ENCODE peak calls at places on chromosomes 12 and 14, in seven cellular contexts. D, U, I, H, R, J and L are unnamed samples. For H3K9me3 and H3K4me1, the result is how much of the 10 kb centered on the place peaks cover.

GRCh38 chr14:57884175-57884574 is 18.3 kb upstream of the SLC35F4 start:
- DNase-seq in D (no peak), J (no peak), R (no peak), I (no peak), H (no peak), U (no peak), L (no peak)

GRCh38 chr12:96143392-96143791 is 50.8 kb upstream of the ELK3 start:
- DNase-seq in R (no peak), I (no peak), U (no peak), D (peak), J (no peak), H (no peak), L (no peak)

GRCh38 chr14:105581551-105582341 is 55.4 kb downstream of the TMEM121 start:
- DNase-seq in R (no peak), J (no peak), D (no peak), U (no peak), H (no peak), I (no peak), L (no peak)

GRCh38 chr14:93003945-93004698 is 81.2 kb downstream of the CHGA start:
- DNase-seq in U (no peak), R (no peak), I (no peak), J (no peak), H (no peak), D (no peak), L (no peak)

GRCh38 chr12:80778005-80778541 is 61.4 kb downstream of the MYF5 start:
- DNase-seq in D (no peak), I (peak), U (no peak), J (no peak), H (no peak), R (peak), L (peak)

GRCh38 chr14:88535149-88535548 is 19.7 kb downstream of the PTPN21 start:
- DNase-seq in U (no peak), R (peak), J (no peak), D (no peak), H (no peak), I (peak), L (no peak)

GRCh38 chr12:51692016-51692415 is 101.0 kb downstream of the SCN8A start:
- DNase-seq in J (no peak), H (no peak), D (no peak), U (no peak), R (no peak), I (no peak), L (no peak)

GRCh38 chr12:25723286-25723685 is 170.2 kb upstream of the LMNTD1 start:
- DNase-seq in R (no peak), J (no peak), H (no peak), U (no peak), D (no peak), I (no peak), L (no peak)

GRCh38 chr12:4824415-4824814 is 85.3 kb upstream of the KCNA1 start:
- DNase-seq in R (no peak), D (no peak), H (no peak), I (no peak), J (peak), U (no peak), L (no peak)

GRCh38 chr12:104549820-104550480 is 93.2 kb downstream of the CHST11 start:
- DNase-seq in R (no peak), J (peak), D (no peak), I (no peak), U (no peak), H (no peak), L (no peak)

GRCh38 chr14:65258391-65258790 is 154.1 kb upstream of the FUT8 start:
- DNase-seq in J (peak), I (no peak), H (no peak), R (no peak), D (no peak), U (no peak), L (no peak)

GRCh38 chr12:104263580-104264358 is 39.8 kb upstream of the EID3 start:
- DNase-seq in J (no peak), D (no peak), R (no peak), I (no peak), U (no peak), H (no peak), L (peak)

GRCh38 chr12:40152783-40153383 is 47.0 kb upstream of the SLC2A13 start:
- DNase-seq in R (peak), H (peak), I (peak), J (no peak), D (peak), U (no peak), L (peak)

GRCh38 chr14:39441805-39442204 is 9.6 kb upstream of the FBXO33 start:
- DNase-seq in J (no peak), U (no peak), R (no peak), D (no peak), I (no peak), H (no peak), L (no peak)

GRCh38 chr12:13093191-13093849 is 10.1 kb downstream of the GSG1 start:
- DNase-seq in D (no peak), I (no peak), R (no peak), J (no peak), U (no peak), H (no peak), L (no peak)

GRCh38 chr14:65940056-65940735 is 527.7 kb downstream of the FUT8 start:
- DNase-seq in I (no peak), J (peak), R (no peak), D (no peak), H (no peak), U (no peak), L (peak)

GRCh38 chr12:16756833-16757552 is 151.0 kb upstream of the LMO3 start:
- DNase-seq in R (no peak), H (no peak), D (no peak), I (no peak), U (no peak), J (no peak), L (no peak)

GRCh38 chr12:131640436-131640969 is 70.4 kb upstream of the SFSWAP start:
- DNase-seq in D (no peak), I (no peak), R (no peak), U (no peak), J (no peak), H (no peak), L (no peak)

GRCh38 chr14:24179961-24180726 is 8.3 kb downstream of the REC8 start:
- DNase-seq in U (no peak), J (no peak), I (no peak), H (no peak), D (no peak), R (no peak), L (no peak)

GRCh38 chr12:55818140-55818728 is 393 bp downstream of the ORMDL2 start:
- DNase-seq in U (no peak), R (no peak), J (no peak), I (no peak), D (no peak), H (no peak), L (no peak)

GRCh38 chr12:104243551-104243950 is 28.0 kb downstream of the TXNRD1 start:
- DNase-seq in U (no peak), D (no peak), R (no peak), H (no peak), I (no peak), J (no peak), L (no peak)

GRCh38 chr12:9103050-9103854 is 12.5 kb downstream of the A2M start:
- DNase-seq in R (no peak), D (no peak), U (no peak), H (no peak), I (no peak), J (no peak), L (no peak)

GRCh38 chr12:2633825-2634200 is 161.0 kb upstream of the FKBP4 start:
- DNase-seq in R (no peak), I (peak), J (no peak), D (no peak), U (no peak), H (no peak), L (no peak)

GRCh38 chr14:55807059-55807499 is 227.1 kb downstream of the KTN1 start:
- DNase-seq in I (peak), H (peak), U (peak), D (peak), R (peak), J (no peak), L (peak)

GRCh38 chr12:69064734-69065413 is 131.9 kb upstream of the CPM start:
- DNase-seq in U (no peak), H (no peak), D (no peak), J (no peak), I (no peak), R (no peak), L (no peak)

GRCh38 chr14:50594577-50595316 is 34.8 kb downstream of the ATL1 start:
- DNase-seq in I (no peak), J (no peak), R (no peak), U (no peak), H (no peak), D (no peak), L (peak)

GRCh38 chr12:11812558-11813421 is 163.3 kb downstream of the ETV6 start:
- DNase-seq in H (no peak), J (no peak), D (no peak), I (peak), R (no peak), U (no peak), L (peak)

GRCh38 chr12:8038659-8039114 is 6.2 kb downstream of the FOXJ2 start:
- DNase-seq in U (no peak), I (peak), D (no peak), R (peak), J (no peak), H (no peak), L (peak)

GRCh38 chr12:6961695-6962284 is 8.7 kb downstream of the PHB2 start:
- DNase-seq in I (peak), D (peak), U (no peak), J (peak), H (no peak), R (peak), L (peak)

GRCh38 chr12:6961278-6961694 is 9.2 kb downstream of the PHB2 start:
- DNase-seq in I (peak), H (peak), J (no peak), U (no peak), D (peak), R (peak), L (peak)

GRCh38 chr12:6963741-6964446 is 6.6 kb downstream of the PHB2 start:
- DNase-seq in J (no peak), I (peak), R (peak), D (no peak), U (no peak), H (no peak), L (no peak)

GRCh38 chr12:6963016-6963731 is 7.3 kb downstream of the PHB2 start:
- DNase-seq in J (no peak), D (no peak), I (peak), U (no peak), H (no peak), R (peak), L (no peak)

DNA sequence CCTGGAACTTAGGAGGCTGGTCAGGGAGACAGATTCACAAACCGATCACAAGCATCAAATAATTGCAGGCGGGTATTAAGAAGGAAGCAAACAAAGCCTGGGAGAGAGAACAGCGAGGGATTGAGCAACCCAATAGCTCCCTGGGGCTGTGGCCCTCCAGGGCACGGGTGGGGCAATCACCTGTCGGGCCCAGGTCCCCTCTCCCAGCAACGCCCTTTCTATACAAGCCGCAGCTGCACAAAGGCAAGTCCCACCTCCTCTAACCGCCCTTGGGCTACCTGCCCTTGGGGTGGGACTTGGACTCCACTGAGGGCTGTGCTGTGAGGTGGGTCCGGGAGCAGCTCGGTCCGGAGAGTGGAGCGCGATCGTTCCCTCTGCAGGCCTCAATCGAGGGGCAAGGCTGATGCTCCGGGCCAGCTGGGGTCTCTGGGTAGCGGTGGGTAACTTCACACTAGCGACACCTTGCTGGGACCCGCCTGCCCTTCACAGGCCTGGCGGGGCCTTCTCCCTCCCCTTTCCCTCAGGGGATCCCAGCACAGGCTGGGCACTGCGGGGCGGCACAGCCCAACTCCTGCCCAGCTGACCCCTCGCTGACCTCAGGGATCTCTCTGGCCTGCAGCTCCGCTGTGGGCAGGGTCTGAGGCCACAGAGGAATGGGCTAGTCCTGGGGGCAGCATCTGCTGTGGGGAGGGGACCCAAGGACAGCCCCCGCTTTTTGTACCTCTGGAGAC is 8.0 kb downstream of the PHB2 start:
- DNase-seq in H (no peak), U (no peak), I (peak), D (no peak), R (peak), J (no peak), L (no peak)
- H3K4me3 ChIP-seq in H (no peak), U (peak), I (peak), D (no peak), R (peak), J (no peak), L (peak)

GRCh38 chr14:36515896-36516718 is 3.9 kb downstream of the NKX2-1 start:
- DNase-seq in I (no peak), H (no peak), U (no peak), J (no peak), D (no peak), R (no peak), L (no peak)
- H3K9me3 ChIP-seq in I (under half), H (under half), U (under half), J (under half), D (under half), R (under half), L (under half)

GRCh38 chr12:71124833-71125460 is 32.9 kb downstream of the TSPAN8 start:
- DNase-seq in J (no peak), H (no peak), D (no peak), I (no peak), R (no peak), U (no peak), L (no peak)

GRCh38 chr12:71129364-71129763 is 28.4 kb downstream of the TSPAN8 start:
- DNase-seq in J (no peak), R (no peak), I (no peak), H (no peak), D (no peak), U (no peak), L (no peak)

GRCh38 chr12:71125515-71125914 is 32.3 kb downstream of the TSPAN8 start:
- DNase-seq in R (no peak), U (no peak), I (no peak), H (no peak), J (no peak), D (no peak), L (peak)

GRCh38 chr12:71128191-71128590 is 29.6 kb downstream of the TSPAN8 start:
- DNase-seq in U (no peak), D (no peak), J (no peak), H (no peak), R (no peak), I (no peak), L (no peak)

GRCh38 chr12:71125949-71126348 is 31.9 kb downstream of the TSPAN8 start:
- DNase-seq in D (no peak), R (no peak), J (no peak), H (no peak), I (no peak), U (no peak), L (no peak)
- H3K4me1 ChIP-seq in D (under half), R (under half), J (under half), H (under half), I (under half), U (under half), L (under half)

GRCh38 chr12:120721866-120722265 is 3.8 kb upstream of the ACADS start:
- DNase-seq in D (no peak), J (no peak), U (no peak), H (no peak), R (no peak), I (no peak), L (no peak)
- H3K4me3 ChIP-seq in D (no peak), J (no peak), U (no peak), H (no peak), R (no peak), I (no peak), L (no peak)

GRCh38 chr14:104223101-104223809 is 84.9 kb downstream of the KIF26A start:
- DNase-seq in H (no peak), I (peak), U (no peak), J (no peak), D (no peak), R (peak), L (peak)
- H3K9me3 ChIP-seq in H (under half), I (under half), U (under half), J (under half), D (under half), R (under half), L (under half)

GRCh38 chr12:75439930-75440329 is 40.6 kb upstream of the GLIPR1 start:
- DNase-seq in U (no peak), I (no peak), R (no peak), J (no peak), H (no peak), D (no peak), L (no peak)

GRCh38 chr12:75443709-75444108 is 36.8 kb upstream of the GLIPR1 start:
- DNase-seq in J (no peak), R (no peak), H (no peak), U (no peak), D (no peak), I (no peak), L (no peak)

GRCh38 chr12:75446857-75447256 is 33.7 kb upstream of the GLIPR1 start:
- DNase-seq in R (no peak), U (no peak), J (peak), I (no peak), D (no peak), H (no peak), L (no peak)

GRCh38 chr12:75447695-75448393 is 32.7 kb upstream of the GLIPR1 start:
- DNase-seq in H (no peak), D (no peak), I (no peak), R (no peak), U (no peak), J (no peak), L (no peak)

DNA sequence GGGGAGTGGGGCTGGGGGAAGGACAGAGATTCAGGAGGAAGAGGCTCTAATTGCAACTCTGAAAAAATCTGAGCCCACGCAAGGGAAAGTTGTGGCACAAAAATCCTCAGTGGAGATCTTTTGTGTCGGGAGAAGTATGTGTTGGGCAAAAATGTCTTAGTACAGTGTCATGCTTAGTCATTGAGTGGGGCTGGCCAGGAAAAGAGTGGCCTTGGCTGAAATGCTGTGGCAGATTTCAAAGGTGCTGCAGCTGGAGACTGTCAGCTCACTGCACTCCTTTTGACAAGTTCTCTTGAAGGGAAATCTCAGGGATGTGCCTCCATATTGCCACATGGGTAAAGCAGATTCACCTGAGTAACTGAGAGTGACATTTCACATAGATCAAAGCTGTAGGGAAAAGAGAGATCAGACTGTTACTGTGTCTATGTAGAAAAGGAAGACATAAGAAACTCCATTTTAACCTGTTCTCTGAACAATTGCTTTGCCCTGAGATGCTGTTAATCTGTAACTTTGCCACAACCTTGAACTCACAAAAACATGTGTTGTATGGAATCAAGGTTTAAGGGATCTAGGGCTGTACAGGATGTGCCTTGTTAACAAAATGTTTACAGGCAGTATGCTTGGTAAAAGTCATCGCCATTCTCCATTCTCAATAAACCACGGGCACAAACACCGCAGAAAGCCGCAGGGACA is 36.0 kb upstream of the GLIPR1 start:
- DNase-seq in D (no peak), I (no peak), R (no peak), J (peak), H (no peak), U (no peak), L (no peak)
- H3K4me1 ChIP-seq in D (under half), I (under half), R (under half), J (under half), H (under half), U (under half), L (under half)

GRCh38 chr12:108842364-108842763 is 15.0 kb downstream of the SSH1 start:
- DNase-seq in H (no peak), J (no peak), I (no peak), D (no peak), U (no peak), R (no peak), L (no peak)

GRCh38 chr12:108846320-108846719 is 11.1 kb downstream of the SSH1 start:
- DNase-seq in J (no peak), U (no peak), R (no peak), D (no peak), H (no peak), I (no peak), L (no peak)

GRCh38 chr12:108847705-108848104 is 9.7 kb downstream of the SSH1 start:
- DNase-seq in R (no peak), I (no peak), J (no peak), D (no peak), U (no peak), H (no peak), L (no peak)

GRCh38 chr12:108843187-108843586 is 14.2 kb downstream of the SSH1 start:
- DNase-seq in R (no peak), I (no peak), U (no peak), J (no peak), H (no peak), D (no peak), L (no peak)

GRCh38 chr12:108845696-108846095 is 11.7 kb downstream of the SSH1 start:
- DNase-seq in H (no peak), J (no peak), R (no peak), D (no peak), U (no peak), I (no peak), L (no peak)
- H3K4me3 ChIP-seq in H (no peak), J (no peak), R (no peak), D (no peak), U (no peak), I (no peak), L (no peak)

GRCh38 chr12:54153586-54153985 is 35.2 kb downstream of the SMUG1 start:
- DNase-seq in H (no peak), J (no peak), R (no peak), U (no peak), I (no peak), D (no peak), L (no peak)
- H3K9me3 ChIP-seq in H (under half), J (under half), R (under half), U (under half), I (under half), D (under half), L (under half)

GRCh38 chr14:77104393-77104792 is 6.3 kb downstream of the CIPC start:
- DNase-seq in D (no peak), U (no peak), J (no peak), R (no peak), H (no peak), I (no peak), L (no peak)
- H3K4me1 ChIP-seq in D (under half), U (half or more), J (under half), R (under half), H (under half), I (under half), L (under half)

GRCh38 chr12:111905502-111905901 is 63.5 kb downstream of the MAPKAPK5 start:
- DNase-seq in J (no peak), I (no peak), R (no peak), H (no peak), D (no peak), U (no peak), L (no peak)

GRCh38 chr12:111904438-111904837 is 62.4 kb downstream of the MAPKAPK5 start:
- DNase-seq in U (no peak), D (no peak), I (no peak), J (no peak), R (no peak), H (no peak), L (no peak)

DNA sequence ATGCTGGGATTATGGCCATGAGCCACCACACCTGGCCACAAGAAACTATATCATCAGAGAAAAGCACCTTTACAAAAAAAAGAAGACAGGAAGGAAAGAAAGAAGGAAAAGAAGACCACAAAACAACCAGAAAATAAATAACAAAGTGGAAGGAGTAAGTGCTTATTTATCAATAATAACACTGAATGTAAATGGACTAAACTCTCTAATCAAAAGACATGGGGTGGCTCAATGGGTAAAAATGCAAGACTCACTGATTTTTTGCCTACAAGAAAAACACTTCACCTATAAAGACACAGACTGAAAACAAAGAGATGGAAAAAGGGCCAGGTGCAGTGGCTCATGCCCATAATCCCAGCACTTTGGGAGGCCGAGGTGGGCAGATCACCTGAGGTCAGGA is 65.7 kb downstream of the MAPKAPK5 start:
- DNase-seq in D (no peak), H (no peak), U (no peak), I (no peak), J (no peak), R (no peak), L (no peak)
- H3K4me3 ChIP-seq in D (no peak), H (no peak), U (no peak), I (no peak), J (no peak), R (no peak), L (no peak)